ENCODE peak calls at places on chromosomes 2 and 18, in ten cellular contexts. One of them, this sample, is unnamed.

GRCh38 chr2:44120428-44120827 is 48.2 kb upstream of the PPM1B start:
- DNase-seq in heart left ventricle: no peak
- DNase-seq in Peyer's patch: no peak
- DNase-seq in cardiac muscle cell: peak
- DNase-seq in coronary artery: no peak
- DNase-seq in astrocyte: peak
- DNase-seq in transverse colon: no peak
- DNase-seq in fibroblast of the aortic adventitia: peak
- DNase-seq in epithelial cell of proximal tubule: no peak
- DNase-seq in neural crest cell: no peak
- DNase-seq in this sample: no peak

GRCh38 chr18:29154758-29155725 is 978.1 kb upstream of the CDH2 start:
- DNase-seq in heart left ventricle: no peak
- DNase-seq in Peyer's patch: no peak
- DNase-seq in cardiac muscle cell: peak
- DNase-seq in coronary artery: no peak
- DNase-seq in astrocyte: peak
- DNase-seq in transverse colon: no peak
- DNase-seq in fibroblast of the aortic adventitia: peak
- DNase-seq in epithelial cell of proximal tubule: no peak
- DNase-seq in neural crest cell: no peak
- DNase-seq in this sample: no peak

GRCh38 chr18:62571648-62572047 is 48.8 kb downstream of the ZCCHC2 start:
- DNase-seq in heart left ventricle: no peak
- DNase-seq in Peyer's patch: no peak
- DNase-seq in cardiac muscle cell: no peak
- DNase-seq in coronary artery: no peak
- DNase-seq in astrocyte: no peak
- DNase-seq in transverse colon: no peak
- DNase-seq in fibroblast of the aortic adventitia: no peak
- DNase-seq in epithelial cell of proximal tubule: no peak
- DNase-seq in neural crest cell: no peak
- DNase-seq in this sample: no peak

GRCh38 chr18:39806519-39806918 is 2148.5 kb upstream of the PIK3C3 start:
- DNase-seq in heart left ventricle: no peak
- DNase-seq in Peyer's patch: no peak
- DNase-seq in cardiac muscle cell: peak
- DNase-seq in coronary artery: no peak
- DNase-seq in astrocyte: peak
- DNase-seq in transverse colon: no peak
- DNase-seq in fibroblast of the aortic adventitia: peak
- DNase-seq in epithelial cell of proximal tubule: no peak
- DNase-seq in neural crest cell: no peak
- DNase-seq in this sample: no peak

GRCh38 chr2:24970483-24971299 is 1.1 kb downstream of the DNAJC27 start:
- DNase-seq in heart left ventricle: no peak
- DNase-seq in Peyer's patch: no peak
- DNase-seq in cardiac muscle cell: peak
- DNase-seq in coronary artery: no peak
- DNase-seq in astrocyte: peak
- DNase-seq in transverse colon: no peak
- DNase-seq in fibroblast of the aortic adventitia: peak
- DNase-seq in epithelial cell of proximal tubule: peak
- DNase-seq in neural crest cell: no peak
- DNase-seq in this sample: peak

GRCh38 chr18:13541621-13542519 is 184.5 kb downstream of the FAM210A start:
- DNase-seq in heart left ventricle: no peak
- DNase-seq in Peyer's patch: peak
- DNase-seq in cardiac muscle cell: no peak
- DNase-seq in coronary artery: peak
- DNase-seq in astrocyte: no peak
- DNase-seq in transverse colon: peak
- DNase-seq in fibroblast of the aortic adventitia: no peak
- DNase-seq in epithelial cell of proximal tubule: no peak
- DNase-seq in neural crest cell: no peak
- DNase-seq in this sample: no peak

GRCh38 chr2:111930875-111931274 is 32.5 kb downstream of the MERTK start:
- DNase-seq in heart left ventricle: no peak
- DNase-seq in Peyer's patch: no peak
- DNase-seq in cardiac muscle cell: peak
- DNase-seq in coronary artery: no peak
- DNase-seq in astrocyte: peak
- DNase-seq in transverse colon: no peak
- DNase-seq in fibroblast of the aortic adventitia: peak
- DNase-seq in epithelial cell of proximal tubule: peak
- DNase-seq in neural crest cell: no peak
- DNase-seq in this sample: no peak

GRCh38 chr2:211745295-211746097 is 793.1 kb downstream of the ERBB4 start:
- DNase-seq in heart left ventricle: peak
- DNase-seq in Peyer's patch: peak
- DNase-seq in cardiac muscle cell: peak
- DNase-seq in coronary artery: no peak
- DNase-seq in astrocyte: peak
- DNase-seq in transverse colon: peak
- DNase-seq in fibroblast of the aortic adventitia: peak
- DNase-seq in epithelial cell of proximal tubule: no peak
- DNase-seq in neural crest cell: peak
- DNase-seq in this sample: peak

GRCh38 chr2:119366649-119367471 is at the start of the genes C2orf76 and DBI:
- DNase-seq in heart left ventricle: peak
- DNase-seq in Peyer's patch: peak
- DNase-seq in cardiac muscle cell: peak
- DNase-seq in coronary artery: peak
- DNase-seq in astrocyte: peak
- DNase-seq in transverse colon: peak
- DNase-seq in fibroblast of the aortic adventitia: peak
- DNase-seq in epithelial cell of proximal tubule: peak
- DNase-seq in neural crest cell: peak
- DNase-seq in this sample: peak

GRCh38 chr2:199463000-199463692 is 5.4 kb upstream of the SATB2 start:
- DNase-seq in heart left ventricle: peak
- DNase-seq in Peyer's patch: peak
- DNase-seq in cardiac muscle cell: peak
- DNase-seq in coronary artery: no peak
- DNase-seq in astrocyte: no peak
- DNase-seq in transverse colon: peak
- DNase-seq in fibroblast of the aortic adventitia: peak
- DNase-seq in epithelial cell of proximal tubule: no peak
- DNase-seq in neural crest cell: peak
- DNase-seq in this sample: peak

DNA sequence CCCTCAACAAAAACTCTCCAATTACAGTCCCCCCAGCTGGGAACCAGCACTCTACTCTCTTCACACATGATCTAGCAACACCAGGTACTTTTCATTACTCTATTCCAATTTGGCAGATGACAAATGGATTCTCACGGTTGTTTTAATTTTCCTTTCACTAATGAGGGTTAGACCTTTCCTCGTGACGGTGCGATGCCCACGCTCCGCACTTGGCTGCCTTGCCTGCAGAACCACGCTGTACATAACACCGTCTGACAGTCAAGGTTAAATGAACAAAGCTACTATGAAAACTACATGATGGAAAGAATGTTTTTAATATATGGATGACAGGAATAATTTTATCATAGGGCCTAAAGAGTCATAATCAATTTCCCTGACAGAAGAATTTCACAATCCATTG is 141.5 kb downstream of the FBXO15 start:
- DNase-seq in heart left ventricle: no peak
- DNase-seq in Peyer's patch: no peak
- DNase-seq in cardiac muscle cell: no peak
- DNase-seq in coronary artery: no peak
- DNase-seq in astrocyte: no peak
- DNase-seq in transverse colon: no peak
- DNase-seq in fibroblast of the aortic adventitia: no peak
- DNase-seq in epithelial cell of proximal tubule: no peak
- DNase-seq in neural crest cell: no peak
- DNase-seq in this sample: no peak
- TF ChIP-seq CTCF in heart left ventricle: no peak
- TF ChIP-seq CTCF in Peyer's patch: no peak
- TF ChIP-seq CTCF in cardiac muscle cell: no peak
- TF ChIP-seq CTCF in coronary artery: no peak
- TF ChIP-seq CTCF in astrocyte: no peak
- TF ChIP-seq CTCF in transverse colon: no peak
- TF ChIP-seq CTCF in fibroblast of the aortic adventitia: no peak
- TF ChIP-seq CTCF in epithelial cell of proximal tubule: no peak
- TF ChIP-seq CTCF in neural crest cell: no peak
- TF ChIP-seq CTCF in this sample: no peak

GRCh38 chr18:70781860-70782453 is 493.1 kb downstream of the SOCS6 start:
- DNase-seq in heart left ventricle: peak
- DNase-seq in Peyer's patch: peak
- DNase-seq in cardiac muscle cell: peak
- DNase-seq in coronary artery: no peak
- DNase-seq in astrocyte: no peak
- DNase-seq in transverse colon: peak
- DNase-seq in fibroblast of the aortic adventitia: peak
- DNase-seq in epithelial cell of proximal tubule: peak
- DNase-seq in neural crest cell: peak
- DNase-seq in this sample: peak
- TF ChIP-seq CTCF in heart left ventricle: peak
- TF ChIP-seq CTCF in Peyer's patch: no peak
- TF ChIP-seq CTCF in cardiac muscle cell: peak
- TF ChIP-seq CTCF in coronary artery: no peak
- TF ChIP-seq CTCF in astrocyte: peak
- TF ChIP-seq CTCF in transverse colon: no peak
- TF ChIP-seq CTCF in fibroblast of the aortic adventitia: peak
- TF ChIP-seq CTCF in epithelial cell of proximal tubule: peak
- TF ChIP-seq CTCF in neural crest cell: peak
- TF ChIP-seq CTCF in this sample: no peak

GRCh38 chr2:42923632-42924425 is 131.4 kb upstream of the HAAO start:
- DNase-seq in heart left ventricle: no peak
- DNase-seq in Peyer's patch: no peak
- DNase-seq in cardiac muscle cell: peak
- DNase-seq in coronary artery: no peak
- DNase-seq in astrocyte: peak
- DNase-seq in transverse colon: no peak
- DNase-seq in fibroblast of the aortic adventitia: peak
- DNase-seq in epithelial cell of proximal tubule: no peak
- DNase-seq in neural crest cell: no peak
- DNase-seq in this sample: no peak
- TF ChIP-seq CTCF in heart left ventricle: no peak
- TF ChIP-seq CTCF in Peyer's patch: no peak
- TF ChIP-seq CTCF in cardiac muscle cell: no peak
- TF ChIP-seq CTCF in coronary artery: no peak
- TF ChIP-seq CTCF in astrocyte: no peak
- TF ChIP-seq CTCF in transverse colon: no peak
- TF ChIP-seq CTCF in fibroblast of the aortic adventitia: peak
- TF ChIP-seq CTCF in epithelial cell of proximal tubule: peak
- TF ChIP-seq CTCF in neural crest cell: no peak
- TF ChIP-seq CTCF in this sample: no peak

GRCh38 chr2:236190674-236191073 is 22.5 kb upstream of the GBX2 start:
- DNase-seq in heart left ventricle: no peak
- DNase-seq in Peyer's patch: no peak
- DNase-seq in cardiac muscle cell: no peak
- DNase-seq in coronary artery: no peak
- DNase-seq in astrocyte: no peak
- DNase-seq in transverse colon: no peak
- DNase-seq in fibroblast of the aortic adventitia: no peak
- DNase-seq in epithelial cell of proximal tubule: no peak
- DNase-seq in neural crest cell: no peak
- DNase-seq in this sample: no peak
- TF ChIP-seq CTCF in heart left ventricle: no peak
- TF ChIP-seq CTCF in Peyer's patch: no peak
- TF ChIP-seq CTCF in cardiac muscle cell: no peak
- TF ChIP-seq CTCF in coronary artery: no peak
- TF ChIP-seq CTCF in astrocyte: no peak
- TF ChIP-seq CTCF in transverse colon: no peak
- TF ChIP-seq CTCF in fibroblast of the aortic adventitia: no peak
- TF ChIP-seq CTCF in epithelial cell of proximal tubule: no peak
- TF ChIP-seq CTCF in neural crest cell: no peak
- TF ChIP-seq CTCF in this sample: no peak

GRCh38 chr2:153770359-153770991 is 101.2 kb upstream of the GALNT13 start:
- DNase-seq in heart left ventricle: no peak
- DNase-seq in Peyer's patch: no peak
- DNase-seq in cardiac muscle cell: no peak
- DNase-seq in coronary artery: no peak
- DNase-seq in astrocyte: no peak
- DNase-seq in transverse colon: no peak
- DNase-seq in fibroblast of the aortic adventitia: no peak
- DNase-seq in epithelial cell of proximal tubule: no peak
- DNase-seq in neural crest cell: no peak
- DNase-seq in this sample: no peak
- TF ChIP-seq CTCF in heart left ventricle: no peak
- TF ChIP-seq CTCF in Peyer's patch: peak
- TF ChIP-seq CTCF in cardiac muscle cell: no peak
- TF ChIP-seq CTCF in coronary artery: no peak
- TF ChIP-seq CTCF in astrocyte: peak
- TF ChIP-seq CTCF in transverse colon: no peak
- TF ChIP-seq CTCF in fibroblast of the aortic adventitia: no peak
- TF ChIP-seq CTCF in epithelial cell of proximal tubule: peak
- TF ChIP-seq CTCF in neural crest cell: peak
- TF ChIP-seq CTCF in this sample: no peak

GRCh38 chr2:197453123-197453913 is at the start of gene COQ10B:
- DNase-seq in heart left ventricle: peak
- DNase-seq in Peyer's patch: peak
- DNase-seq in cardiac muscle cell: peak
- DNase-seq in coronary artery: peak
- DNase-seq in astrocyte: peak
- DNase-seq in transverse colon: peak
- DNase-seq in fibroblast of the aortic adventitia: peak
- DNase-seq in epithelial cell of proximal tubule: peak
- DNase-seq in neural crest cell: peak
- DNase-seq in this sample: peak
- TF ChIP-seq CTCF in heart left ventricle: peak
- TF ChIP-seq CTCF in Peyer's patch: peak
- TF ChIP-seq CTCF in cardiac muscle cell: peak
- TF ChIP-seq CTCF in coronary artery: no peak
- TF ChIP-seq CTCF in astrocyte: no peak
- TF ChIP-seq CTCF in transverse colon: peak
- TF ChIP-seq CTCF in fibroblast of the aortic adventitia: peak
- TF ChIP-seq CTCF in epithelial cell of proximal tubule: peak
- TF ChIP-seq CTCF in neural crest cell: no peak
- TF ChIP-seq CTCF in this sample: no peak

GRCh38 chr2:127052068-127052770 is 54.7 kb downstream of the BIN1 start:
- DNase-seq in heart left ventricle: no peak
- DNase-seq in Peyer's patch: no peak
- DNase-seq in cardiac muscle cell: no peak
- DNase-seq in coronary artery: no peak
- DNase-seq in astrocyte: no peak
- DNase-seq in transverse colon: peak
- DNase-seq in fibroblast of the aortic adventitia: no peak
- DNase-seq in epithelial cell of proximal tubule: no peak
- DNase-seq in neural crest cell: no peak
- DNase-seq in this sample: no peak
- TF ChIP-seq CTCF in heart left ventricle: no peak
- TF ChIP-seq CTCF in Peyer's patch: no peak
- TF ChIP-seq CTCF in cardiac muscle cell: no peak
- TF ChIP-seq CTCF in coronary artery: no peak
- TF ChIP-seq CTCF in astrocyte: no peak
- TF ChIP-seq CTCF in transverse colon: no peak
- TF ChIP-seq CTCF in fibroblast of the aortic adventitia: no peak
- TF ChIP-seq CTCF in epithelial cell of proximal tubule: no peak
- TF ChIP-seq CTCF in neural crest cell: no peak
- TF ChIP-seq CTCF in this sample: no peak

DNA sequence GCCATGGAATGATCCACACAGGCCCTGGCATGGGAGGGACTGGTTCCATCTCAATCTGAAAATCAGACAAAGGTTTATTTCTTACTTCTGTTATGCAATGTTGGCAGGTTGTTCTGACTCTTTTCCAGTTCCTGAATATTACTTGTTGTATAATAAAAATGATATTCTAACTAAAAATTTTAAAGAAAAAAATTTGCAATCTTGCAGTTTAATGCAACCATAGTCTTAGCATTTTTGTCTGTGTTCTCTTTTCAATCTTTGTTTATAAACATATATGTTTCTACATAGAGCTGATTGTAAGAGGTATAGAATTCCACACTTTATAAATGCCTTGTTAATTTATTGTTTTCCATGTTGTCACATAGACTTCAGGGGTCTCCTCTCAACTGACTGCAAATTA is 143.4 kb downstream of the RPIA start:
- DNase-seq in heart left ventricle: no peak
- DNase-seq in Peyer's patch: no peak
- DNase-seq in cardiac muscle cell: no peak
- DNase-seq in coronary artery: no peak
- DNase-seq in astrocyte: no peak
- DNase-seq in transverse colon: no peak
- DNase-seq in fibroblast of the aortic adventitia: no peak
- DNase-seq in epithelial cell of proximal tubule: no peak
- DNase-seq in neural crest cell: no peak
- DNase-seq in this sample: no peak
- TF ChIP-seq CTCF in heart left ventricle: no peak
- TF ChIP-seq CTCF in Peyer's patch: no peak
- TF ChIP-seq CTCF in cardiac muscle cell: no peak
- TF ChIP-seq CTCF in coronary artery: no peak
- TF ChIP-seq CTCF in astrocyte: no peak
- TF ChIP-seq CTCF in transverse colon: no peak
- TF ChIP-seq CTCF in fibroblast of the aortic adventitia: no peak
- TF ChIP-seq CTCF in epithelial cell of proximal tubule: no peak
- TF ChIP-seq CTCF in neural crest cell: no peak
- TF ChIP-seq CTCF in this sample: no peak